ENCODE peak calls at places on chromosomes 7 and 10, in seven cellular contexts. H is RWPE1, S is Calu3, Z is colonic mucosa, X is progenitor cell of endocrine pancreas, T is heart right ventricle, D is H9. K is an unnamed sample.

GRCh38 chr10:62582098-62582705 is 208.0 kb downstream of the ZNF365 start:
- DNase-seq in H (no peak), T (no peak), Z (no peak), S (no peak), X (no peak), D (no peak), K (no peak)

GRCh38 chr10:31675726-31676125 is 252.9 kb downstream of the ARHGAP12 start:
- DNase-seq in S (no peak), H (no peak), T (no peak), X (no peak), Z (no peak), D (no peak), K (no peak)

GRCh38 chr7:156544199-156544598 is 96.4 kb upstream of the RNF32 start:
- DNase-seq in Z (no peak), H (no peak), X (no peak), S (no peak), D (no peak), T (no peak), K (no peak)

GRCh38 chr10:69912584-69912983 is 110.9 kb downstream of the COL13A1 start:
- DNase-seq in X (no peak), Z (peak), H (no peak), T (no peak), S (no peak), D (no peak), K (no peak)

GRCh38 chr10:125060851-125061556 is 99.4 kb downstream of the CTBP2 start:
- DNase-seq in Z (peak), S (peak), X (peak), H (peak), D (peak), T (peak), K (peak)

GRCh38 chr7:28081016-28081415 is 99.6 kb downstream of the JAZF1 start:
- DNase-seq in H (no peak), X (no peak), D (no peak), S (no peak), T (no peak), Z (peak), K (peak)

GRCh38 chr7:19916011-19916410 is 142.6 kb upstream of the TMEM196 start:
- DNase-seq in Z (no peak), H (peak), S (peak), X (no peak), D (no peak), T (no peak), K (peak)

GRCh38 chr7:44646921-44647636 is 40.7 kb downstream of the OGDH start:
- DNase-seq in H (no peak), D (no peak), Z (no peak), X (no peak), S (no peak), T (no peak), K (no peak)

GRCh38 chr7:149725916-149726315 is 47.5 kb downstream of the ZNF467 start:
- DNase-seq in X (no peak), T (no peak), S (no peak), Z (no peak), D (peak), H (no peak), K (no peak)

GRCh38 chr7:55477781-55478374 is 94.4 kb downstream of the VOPP1 start:
- DNase-seq in Z (peak), X (no peak), D (peak), S (no peak), H (no peak), T (no peak), K (no peak)

GRCh38 chr7:516606-517456 is 2.8 kb downstream of the PDGFA start:
- DNase-seq in H (no peak), T (peak), Z (peak), S (peak), X (no peak), D (no peak), K (peak)

GRCh38 chr7:106643189-106643588 is 17.8 kb downstream of the CCDC71L start:
- DNase-seq in Z (no peak), T (no peak), S (no peak), H (no peak), D (no peak), X (no peak), K (no peak)

GRCh38 chr10:101022967-101023705 is 7.8 kb downstream of the PDZD7 start:
- DNase-seq in H (no peak), X (no peak), Z (no peak), T (no peak), D (no peak), S (no peak), K (no peak)

GRCh38 chr7:101164071-101164840 is 1.1 kb downstream of the VGF start:
- DNase-seq in T (no peak), S (peak), X (peak), Z (no peak), D (peak), H (no peak), K (peak)

GRCh38 chr10:126312167-126312566 is 76.1 kb downstream of the ADAM12 start:
- DNase-seq in T (no peak), Z (no peak), X (no peak), D (no peak), H (no peak), S (no peak), K (no peak)

GRCh38 chr10:126314848-126315247 is 73.4 kb downstream of the ADAM12 start:
- DNase-seq in X (no peak), S (no peak), H (no peak), Z (no peak), D (no peak), T (no peak), K (no peak)

GRCh38 chr10:126321455-126321854 is 66.8 kb downstream of the ADAM12 start:
- DNase-seq in Z (no peak), H (no peak), D (no peak), T (no peak), S (no peak), X (no peak), K (no peak)

DNA sequence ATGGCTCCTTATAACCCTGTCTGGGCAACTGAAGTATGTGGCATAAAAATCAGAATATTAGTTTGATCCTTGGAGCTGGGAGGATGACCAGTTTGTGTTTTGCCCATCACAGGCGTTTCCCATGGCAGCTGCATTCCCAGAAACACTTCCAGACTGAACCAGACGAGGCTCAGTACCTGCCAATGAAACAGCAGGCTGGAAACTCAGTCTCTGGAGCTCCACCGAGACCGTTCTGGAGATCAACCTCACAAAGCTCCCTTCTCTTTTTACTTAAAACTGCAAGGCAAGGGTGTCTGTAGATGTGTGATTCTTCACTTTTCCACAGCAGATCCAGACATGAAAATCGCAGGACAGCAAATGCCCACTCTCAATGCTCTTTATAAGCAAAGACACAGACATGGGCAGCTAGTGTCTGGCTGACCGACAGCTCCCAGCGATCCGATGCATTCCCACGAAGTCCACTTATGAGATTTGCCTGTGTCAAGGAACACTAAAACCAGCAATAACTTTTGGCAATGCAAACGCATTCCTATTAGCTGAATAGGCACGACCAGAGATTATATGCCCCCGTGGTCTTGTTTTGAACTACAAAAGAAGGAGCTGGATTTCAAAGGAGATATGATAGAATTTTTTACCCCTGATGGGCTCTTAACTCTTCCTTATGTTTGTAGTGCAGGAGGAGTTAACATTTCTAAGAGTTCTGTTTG is 72.7 kb downstream of the ADAM12 start:
- DNase-seq in D (no peak), S (no peak), X (no peak), T (no peak), H (no peak), Z (no peak), K (no peak)
- TF ChIP-seq CTCF in D (no peak), S (no peak), X (no peak), T (no peak), H (no peak), Z (no peak), K (no peak)

DNA sequence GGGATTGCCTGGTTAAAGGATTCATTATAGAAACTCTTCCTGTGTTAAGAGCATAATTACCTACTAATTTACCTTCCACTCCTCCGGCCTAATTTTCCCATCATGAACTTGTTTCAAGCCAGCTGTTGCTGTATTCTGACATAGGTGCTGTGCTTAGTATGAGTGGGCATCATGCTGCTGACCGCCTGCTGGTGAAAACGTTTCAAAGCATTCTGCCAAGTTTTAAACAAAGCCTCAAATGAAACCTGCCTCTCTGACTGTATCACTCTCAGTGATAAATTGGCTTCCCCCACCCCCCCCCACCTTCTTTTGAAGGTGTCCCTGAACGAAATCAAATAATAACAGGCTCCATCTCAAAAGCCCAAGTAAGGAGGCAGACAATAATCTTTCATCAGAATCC is 47.9 kb upstream of the KCNMA1 start:
- DNase-seq in Z (peak), X (no peak), D (no peak), H (no peak), T (no peak), S (no peak), K (no peak)
- TF ChIP-seq CTCF in Z (no peak), X (no peak), D (no peak), H (no peak), T (no peak), S (no peak), K (no peak)

GRCh38 chr10:121592155-121592890 is 5.9 kb downstream of the FGFR2 start:
- DNase-seq in S (no peak), Z (no peak), D (peak), X (no peak), H (no peak), T (no peak), K (no peak)
- TF ChIP-seq CTCF in S (peak), Z (no peak), D (peak), X (peak), H (no peak), T (no peak), K (no peak)

DNA sequence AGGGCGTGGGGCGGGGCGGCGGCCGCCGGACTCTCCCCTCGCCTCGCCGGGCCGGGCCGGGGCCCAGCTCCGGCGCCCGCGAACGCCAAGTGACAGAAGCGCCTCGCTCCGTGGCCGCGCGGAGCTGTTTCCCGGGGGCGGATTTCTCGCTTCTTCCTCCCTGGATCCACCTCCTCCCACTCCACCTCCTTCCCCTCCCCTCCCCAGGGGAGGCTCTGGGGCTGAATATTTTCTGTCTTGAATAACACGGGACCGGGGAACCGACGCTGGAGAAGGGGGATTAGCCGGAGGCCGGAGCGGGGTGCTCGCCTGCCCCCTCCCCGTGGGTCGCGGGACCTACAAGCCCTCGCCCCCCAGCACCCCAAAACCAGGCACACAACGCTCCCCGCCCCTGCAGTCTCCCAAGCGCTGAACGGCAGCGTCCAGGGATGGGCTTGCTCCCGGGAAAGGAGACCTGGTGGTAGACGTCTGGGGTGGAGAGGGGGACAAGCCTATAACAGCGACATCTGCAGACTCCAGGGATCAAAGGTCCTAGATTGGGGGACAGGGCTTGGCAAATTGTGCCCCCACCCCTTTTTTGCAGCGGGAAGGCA is at the start of gene ARHGAP21:
- DNase-seq in D (peak), X (peak), Z (peak), H (peak), T (peak), S (peak), K (peak)
- TF ChIP-seq CTCF in D (peak), X (no peak), Z (no peak), H (no peak), T (no peak), S (no peak), K (no peak)

GRCh38 chr10:33777223-33777622 is 442.8 kb upstream of the NRP1 start:
- DNase-seq in D (no peak), Z (no peak), H (no peak), S (no peak), T (no peak), X (no peak), K (no peak)

GRCh38 chr10:33773895-33774480 is 439.5 kb upstream of the NRP1 start:
- DNase-seq in T (no peak), S (no peak), H (no peak), D (peak), X (no peak), Z (no peak), K (no peak)

GRCh38 chr10:33772370-33773331 is 438.2 kb upstream of the NRP1 start:
- DNase-seq in Z (no peak), S (no peak), X (no peak), T (no peak), H (no peak), D (peak), K (no peak)

GRCh38 chr10:33774857-33775256 is 440.4 kb upstream of the NRP1 start:
- DNase-seq in X (no peak), T (no peak), D (no peak), S (no peak), H (no peak), Z (no peak), K (no peak)

DNA sequence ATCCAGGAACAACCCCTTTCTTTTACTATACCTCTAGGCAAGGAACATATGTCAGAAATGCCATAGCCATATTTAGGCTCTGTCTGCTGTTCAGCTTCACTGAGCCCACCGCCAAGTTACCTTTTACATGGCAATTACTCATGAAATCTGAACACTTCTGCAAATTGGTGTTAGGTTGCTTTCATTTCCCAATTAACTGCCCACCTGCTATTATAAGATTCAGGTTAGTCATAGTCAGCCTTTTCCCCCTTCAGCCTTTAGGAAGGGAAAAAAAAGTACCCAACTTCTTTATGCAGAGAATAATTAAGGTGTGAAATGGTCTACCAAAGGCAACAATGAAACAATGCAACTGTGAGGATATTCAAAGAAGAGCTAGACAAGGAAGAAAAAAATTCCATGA is 442.0 kb upstream of the NRP1 start:
- DNase-seq in T (no peak), H (no peak), X (no peak), S (no peak), Z (no peak), D (no peak), K (no peak)
- TF ChIP-seq CTCF in T (no peak), H (no peak), X (no peak), S (no peak), Z (no peak), D (no peak), K (no peak)

K was measured in MCF 10A.